ENCODE peak calls at places on chromosomes 16 and 17, in five cellular contexts. C is mesenchymal stem cell, S is IMR-90, G is mesendoderm, R is kidney. M is an unnamed sample. For H3K4me1, the result is how much of the 10 kb centered on the place peaks cover.

GRCh38 chr17:66652840-66653507 is 181.9 kb upstream of the CACNG5 start:
- DNase-seq in C (peak), S (peak), G (no peak), R (no peak), M (no peak)

GRCh38 chr16:53817117-53817516 is 113.2 kb downstream of the FTO start:
- DNase-seq in C (peak), S (peak), G (peak), R (no peak), M (no peak)

GRCh38 chr16:81600275-81600674 is 155.7 kb downstream of the CMIP start:
- DNase-seq in C (peak), S (peak), G (peak), R (peak), M (no peak)

GRCh38 chr16:89191901-89192184 is 8.5 kb downstream of the SLC22A31 start:
- DNase-seq in C (no peak), S (no peak), G (no peak), R (no peak), M (no peak)

GRCh38 chr17:67636841-67637240 is 80.9 kb upstream of the NOL11 start:
- DNase-seq in C (no peak), S (peak), G (no peak), R (no peak), M (no peak)

GRCh38 chr17:8503368-8503767 is 67.7 kb downstream of the NDEL1 start:
- DNase-seq in C (peak), S (no peak), G (no peak), R (no peak), M (no peak)

GRCh38 chr17:1422907-1423306 is 22.9 kb upstream of the YWHAE start:
- DNase-seq in C (peak), S (peak), G (peak), R (no peak), M (no peak)

GRCh38 chr16:11273721-11274324 is 394 bp upstream of the PRM3 start:
- DNase-seq in C (peak), S (no peak), G (peak), R (no peak), M (no peak)

GRCh38 chr17:72913315-72913714 is 179.2 kb downstream of the SLC39A11 start:
- DNase-seq in C (no peak), S (no peak), G (peak), R (no peak), M (no peak)

GRCh38 chr17:81536299-81537290 is 8.4 kb downstream of the FSCN2 start:
- DNase-seq in C (no peak), S (peak), G (no peak), R (no peak), M (no peak)

GRCh38 chr16:10305912-10306311 is 79.9 kb upstream of the ATF7IP2 start:
- DNase-seq in C (no peak), S (no peak), G (no peak), R (no peak), M (no peak)

GRCh38 chr17:61926831-61927210 is 961 bp downstream of the INTS2 start:
- DNase-seq in C (peak), S (peak), G (no peak), R (no peak), M (no peak)

GRCh38 chr17:71192039-71192555 is 928.7 kb upstream of the SOX9 start:
- DNase-seq in C (no peak), S (no peak), G (no peak), R (no peak), M (no peak)

GRCh38 chr17:72646176-72646575 is 446.3 kb downstream of the SLC39A11 start:
- DNase-seq in C (no peak), S (peak), G (peak), R (no peak), M (no peak)

GRCh38 chr16:87956771-87957279 is 5.6 kb downstream of the BANP start:
- DNase-seq in C (peak), S (peak), G (peak), R (no peak), M (no peak)

GRCh38 chr17:50608700-50609375 is 25.8 kb upstream of the ABCC3 start:
- DNase-seq in C (no peak), S (no peak), G (no peak), R (no peak), M (no peak)

GRCh38 chr17:39740357-39741111 is 2.8 kb downstream of the GRB7 start:
- DNase-seq in C (no peak), S (peak), G (peak), R (peak), M (peak)

GRCh38 chr16:82108101-82108500 is 61.9 kb downstream of the MPHOSPH6 start:
- DNase-seq in C (no peak), S (no peak), G (no peak), R (no peak), M (no peak)

GRCh38 chr16:73068546-73069401 is 20.8 kb upstream of the ZFHX3 start:
- DNase-seq in C (peak), S (peak), G (no peak), R (peak), M (no peak)

GRCh38 chr16:28597692-28598261 is 927 bp upstream of the SULT1A2 start:
- DNase-seq in C (no peak), S (no peak), G (peak), R (peak), M (peak)

GRCh38 chr17:71203953-71204352 is 916.9 kb upstream of the SOX9 start:
- DNase-seq in C (no peak), S (peak), G (no peak), R (no peak), M (no peak)

GRCh38 chr17:42618442-42619150 is 9.1 kb downstream of the TUBG1 start:
- DNase-seq in C (peak), S (no peak), G (peak), R (no peak), M (peak)

GRCh38 chr16:87129771-87130170 is 187.4 kb downstream of the C16orf95 start:
- DNase-seq in C (peak), S (peak), G (peak), R (no peak), M (no peak)

GRCh38 chr16:83336630-83337029 is 471.1 kb upstream of the HSBP1 start:
- DNase-seq in C (peak), S (peak), G (no peak), R (no peak), M (no peak)

GRCh38 chr16:83946781-83947566 is 6.1 kb upstream of the OSGIN1 start:
- DNase-seq in C (no peak), S (no peak), G (no peak), R (no peak), M (no peak)

GRCh38 chr17:64133546-64134215 is 3.7 kb upstream of the ERN1 start:
- DNase-seq in C (peak), S (peak), G (peak), R (no peak), M (no peak)

GRCh38 chr17:21242780-21243515 is 10.3 kb downstream of the NATD1 start:
- DNase-seq in C (no peak), S (no peak), G (no peak), R (no peak), M (no peak)

DNA sequence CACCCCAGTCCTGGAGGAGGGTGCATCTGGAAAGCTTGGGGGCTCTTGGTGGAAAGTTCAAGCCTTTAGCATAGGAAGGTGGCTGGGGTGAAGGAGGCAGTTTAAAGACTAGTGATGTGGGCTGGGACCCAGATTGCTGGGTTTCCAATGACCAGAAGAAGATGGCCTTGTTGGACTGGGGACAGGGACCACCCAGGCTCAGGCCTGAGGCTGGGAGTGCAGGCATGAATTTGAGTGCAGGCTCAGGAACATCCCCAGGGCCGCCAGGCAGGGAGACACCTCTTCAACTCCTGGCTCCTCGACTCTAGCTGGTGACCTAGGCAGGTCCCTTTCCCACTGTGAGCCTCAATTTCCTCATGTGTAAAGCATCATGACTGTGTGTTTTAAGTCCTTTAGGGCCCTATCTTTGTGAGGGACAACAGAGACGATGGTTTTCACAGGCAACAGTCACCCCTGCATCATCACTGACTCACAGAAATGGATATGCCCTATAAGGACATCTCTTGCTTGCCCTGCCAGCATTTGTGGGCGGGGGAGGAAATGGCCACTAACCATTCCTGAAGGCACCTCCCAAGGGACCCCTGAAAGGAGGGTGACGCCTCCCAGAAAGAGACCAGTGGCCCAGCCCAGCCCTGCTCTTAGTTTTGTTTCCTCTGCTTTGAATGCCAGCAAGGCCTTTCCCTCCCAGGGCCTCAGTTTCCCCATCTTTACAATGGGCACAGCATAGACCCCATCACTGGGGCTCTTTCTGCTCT is 11.1 kb downstream of the NLRC5 start:
- DNase-seq in C (peak), S (peak), G (no peak), R (peak), M (no peak)
- H3K9ac ChIP-seq in C (peak), S (peak), G (no peak), R (no peak), M (no peak)

GRCh38 chr17:7438050-7438614 is 1.2 kb upstream of the FGF11 start:
- DNase-seq in C (peak), S (no peak), G (peak), R (peak), M (peak)
- H3K4me3 ChIP-seq in C (peak), S (peak), G (peak), R (peak), M (peak)

GRCh38 chr17:77088455-77089117 is 52.2 kb upstream of the SEC14L1 start:
- DNase-seq in C (peak), S (peak), G (peak), R (peak), M (peak)

GRCh38 chr17:77085916-77086432 is 54.8 kb upstream of the SEC14L1 start:
- DNase-seq in C (no peak), S (no peak), G (no peak), R (no peak), M (no peak)

GRCh38 chr17:77086433-77087010 is 54.2 kb upstream of the SEC14L1 start:
- DNase-seq in C (peak), S (peak), G (peak), R (peak), M (peak)

GRCh38 chr17:77089118-77089477 is 51.7 kb upstream of the SEC14L1 start:
- DNase-seq in C (peak), S (no peak), G (peak), R (no peak), M (no peak)

DNA sequence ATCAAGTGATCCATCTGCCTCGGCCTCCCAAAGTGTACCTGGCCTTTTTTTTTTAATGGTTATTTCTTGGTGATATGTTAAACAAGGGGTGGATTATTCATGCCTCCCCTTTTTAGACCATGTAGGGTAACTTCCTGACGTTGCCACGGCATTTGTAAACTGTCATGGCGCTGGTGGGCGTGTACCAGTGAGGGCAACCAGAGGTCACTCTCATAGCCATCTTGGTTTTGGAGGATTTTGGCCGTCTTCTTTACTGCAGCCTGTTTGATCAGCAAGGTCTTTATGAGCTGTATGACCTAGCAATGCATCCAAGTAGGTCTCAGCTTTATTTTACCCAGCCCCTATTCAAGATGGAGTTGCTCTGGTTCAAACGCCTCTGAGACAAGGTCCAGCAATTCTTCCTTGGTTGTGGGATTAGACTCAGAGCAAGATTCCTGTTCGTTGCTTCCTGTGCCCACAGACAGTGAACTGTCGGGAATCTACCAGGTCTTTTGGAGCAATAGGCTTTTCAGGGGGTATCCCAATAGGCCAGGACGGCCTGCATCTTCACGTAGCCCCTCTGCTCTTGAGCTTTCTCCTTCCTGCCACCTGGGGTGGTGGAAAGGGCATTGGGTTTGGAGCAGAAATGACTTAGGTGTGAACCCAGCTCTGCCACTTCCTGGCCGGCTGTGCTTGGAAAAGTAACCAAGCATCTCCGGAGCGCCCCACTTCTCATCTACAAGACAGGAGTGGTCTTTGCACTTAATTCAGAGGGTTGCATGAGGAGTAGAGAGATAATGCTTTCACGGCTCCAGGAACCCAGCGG is 52.9 kb upstream of the SEC14L1 start:
- DNase-seq in C (no peak), S (no peak), G (no peak), R (no peak), M (no peak)
- H3K4me1 ChIP-seq in C (under half), S (under half), G (under half), R (under half), M (under half)

DNA sequence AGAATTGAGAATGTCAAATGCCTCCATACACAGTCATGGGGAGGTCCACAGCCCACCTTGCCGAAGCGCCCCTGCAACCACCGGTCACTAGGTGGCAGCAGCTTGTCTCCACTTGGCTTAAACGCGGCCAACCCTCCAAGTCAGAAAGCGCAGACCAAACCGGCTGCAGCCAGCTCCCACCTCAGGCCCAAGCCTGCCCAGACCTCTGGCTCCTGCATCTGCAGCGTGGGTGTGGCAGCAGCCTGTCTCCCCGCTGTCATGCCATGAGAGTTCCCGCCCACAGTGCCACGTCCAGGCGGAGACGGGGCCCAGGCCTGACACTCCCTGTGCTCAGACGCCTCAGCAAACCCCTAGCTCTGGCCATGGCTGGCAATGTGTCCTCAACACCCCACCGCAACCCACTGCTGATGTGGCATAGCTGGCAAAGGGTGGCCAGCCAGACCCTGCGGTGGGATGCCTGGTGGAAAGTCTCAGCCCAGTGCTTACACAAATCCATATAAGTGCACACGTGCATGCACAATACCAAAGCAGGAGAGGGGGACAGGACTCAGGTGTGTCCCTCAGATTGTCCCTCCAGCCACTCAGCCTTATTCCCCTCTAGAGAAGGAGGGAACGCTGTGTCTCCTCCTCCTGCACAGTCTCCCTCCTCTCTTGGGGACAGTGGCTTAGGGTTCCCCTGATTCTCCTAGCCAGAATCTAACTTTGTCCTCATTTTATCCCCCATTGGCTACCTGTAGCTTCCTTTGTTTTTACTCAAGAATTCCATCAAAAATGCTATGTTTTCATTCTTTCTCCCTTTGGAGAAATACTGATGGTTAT is 10.9 kb downstream of the COPZ2 start:
- DNase-seq in C (peak), S (peak), G (peak), R (peak), M (peak)
- H3K9ac ChIP-seq in C (peak), S (peak), G (no peak), R (peak), M (no peak)

DNA sequence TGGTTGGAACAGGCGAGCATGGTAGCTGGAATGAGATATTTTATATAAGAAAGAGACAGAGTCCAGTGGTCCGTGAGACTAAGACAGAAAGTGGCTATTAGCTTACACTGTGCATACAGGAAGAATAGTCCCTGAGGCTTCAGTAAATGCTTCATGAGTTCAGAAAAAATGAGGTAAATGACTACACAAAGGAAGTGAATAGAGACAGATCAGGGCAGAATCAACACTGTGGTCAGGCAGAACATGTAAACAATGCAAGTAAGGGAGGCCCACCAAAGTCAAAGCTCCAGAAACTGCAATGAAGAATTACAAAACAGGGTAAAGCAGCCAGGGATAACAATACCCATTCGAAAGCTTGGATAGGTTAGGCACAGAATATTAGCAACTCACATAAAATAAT is 4.8 kb downstream of the ABCA10 start:
- DNase-seq in C (peak), S (peak), G (no peak), R (no peak), M (no peak)
- H3K4me3 ChIP-seq in C (peak), S (no peak), G (no peak), R (no peak), M (no peak)

GRCh38 chr17:58345500-58345899 is 6.5 kb downstream of the SUPT4H1 start:
- DNase-seq in C (no peak), S (no peak), G (no peak), R (no peak), M (no peak)

GRCh38 chr17:58343131-58343530 is 8.9 kb downstream of the SUPT4H1 start:
- DNase-seq in C (no peak), S (no peak), G (no peak), R (no peak), M (no peak)

GRCh38 chr17:58344791-58345157 is 7.2 kb downstream of the SUPT4H1 start:
- DNase-seq in C (no peak), S (no peak), G (peak), R (no peak), M (no peak)

GRCh38 chr17:58341861-58342475 is 10.0 kb downstream of the SUPT4H1 start:
- DNase-seq in C (no peak), S (no peak), G (no peak), R (no peak), M (no peak)

GRCh38 chr17:58344047-58344790 is 7.8 kb downstream of the SUPT4H1 start:
- DNase-seq in C (no peak), S (no peak), G (no peak), R (peak), M (no peak)
- H3K4me1 ChIP-seq in C (under half), S (under half), G (under half), R (under half), M (under half)

DNA sequence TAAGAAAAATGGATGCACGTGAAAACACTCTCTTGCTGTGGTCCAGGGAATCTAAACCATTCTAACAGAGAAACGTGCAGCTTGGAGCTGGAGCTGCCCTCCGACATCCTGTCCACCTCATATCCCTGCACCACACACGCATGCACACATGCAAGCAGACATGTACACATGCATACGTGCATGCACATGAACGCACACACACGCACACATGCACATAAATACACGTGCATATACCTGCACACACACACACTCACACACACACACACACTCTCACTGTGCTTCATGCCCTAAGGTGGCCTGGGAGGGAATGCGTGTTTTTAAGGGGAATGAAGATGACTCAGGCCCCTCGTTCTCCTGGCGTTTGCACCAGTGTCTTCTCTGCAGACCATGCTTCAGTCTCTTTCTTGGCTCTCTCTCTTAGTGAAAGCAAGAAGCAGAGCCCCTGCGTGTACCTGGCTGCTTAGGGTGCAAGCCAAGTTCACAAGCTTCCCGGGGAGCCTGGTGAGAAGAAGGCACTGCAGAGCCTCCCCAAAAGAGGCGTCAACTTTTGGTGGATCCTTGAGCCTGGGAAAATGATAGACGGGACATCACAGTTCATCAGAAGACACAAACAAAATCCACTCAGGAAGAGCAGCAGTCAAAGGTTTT is 72.8 kb downstream of the GOSR1 start:
- DNase-seq in C (no peak), S (no peak), G (no peak), R (no peak), M (no peak)
- H3K9ac ChIP-seq in C (no peak), S (no peak), G (no peak), R (no peak), M (no peak)

M was measured in colonic mucosa.